ENCODE peak calls at places on chromosomes 1 and 21, in seven cellular contexts. One of them, this sample, is unnamed.

GRCh38 chr1:236168716-236169429 is 26.5 kb downstream of the GPR137B start:
- DNase-seq in NT2/D1: no peak
- DNase-seq in H1: peak; percentile 66
- DNase-seq in SK-N-SH: no peak
- DNase-seq in HCT116: no peak
- DNase-seq in K562: no peak
- DNase-seq in GM12878: no peak
- DNase-seq in this sample: peak; percentile 48

GRCh38 chr1:150186789-150187559 is 37.3 kb downstream of the PLEKHO1 start:
- DNase-seq in NT2/D1: peak; percentile 63
- DNase-seq in H1: no peak
- DNase-seq in SK-N-SH: peak; percentile 66
- DNase-seq in HCT116: peak; percentile 38
- DNase-seq in K562: peak; percentile 64
- DNase-seq in GM12878: no peak
- DNase-seq in this sample: peak; percentile 46

GRCh38 chr1:3352952-3353331 is 101.5 kb upstream of the ARHGEF16 start:
- DNase-seq in NT2/D1: no peak
- DNase-seq in H1: no peak
- DNase-seq in SK-N-SH: no peak
- DNase-seq in HCT116: no peak
- DNase-seq in K562: no peak
- DNase-seq in GM12878: no peak
- DNase-seq in this sample: no peak

GRCh38 chr1:47436979-47437517 is 796 bp upstream of the FOXD2 start:
- DNase-seq in NT2/D1: no peak
- DNase-seq in H1: no peak
- DNase-seq in SK-N-SH: peak; percentile 51
- DNase-seq in HCT116: no peak
- DNase-seq in K562: no peak
- DNase-seq in GM12878: no peak
- DNase-seq in this sample: no peak

GRCh38 chr1:3360158-3360440 is 94.4 kb upstream of the ARHGEF16 start:
- DNase-seq in NT2/D1: no peak
- DNase-seq in H1: no peak
- DNase-seq in SK-N-SH: no peak
- DNase-seq in HCT116: no peak
- DNase-seq in K562: no peak
- DNase-seq in GM12878: no peak
- DNase-seq in this sample: no peak

GRCh38 chr1:112449630-112449983 is 53.6 kb downstream of the CTTNBP2NL start:
- DNase-seq in NT2/D1: no peak
- DNase-seq in H1: no peak
- DNase-seq in SK-N-SH: no peak
- DNase-seq in HCT116: no peak
- DNase-seq in K562: no peak
- DNase-seq in GM12878: no peak
- DNase-seq in this sample: no peak

GRCh38 chr1:32695098-32695904 is 7.3 kb downstream of the SYNC start:
- DNase-seq in NT2/D1: no peak
- DNase-seq in H1: no peak
- DNase-seq in SK-N-SH: no peak
- DNase-seq in HCT116: no peak
- DNase-seq in K562: peak; percentile 39
- DNase-seq in GM12878: no peak
- DNase-seq in this sample: peak; percentile 81

GRCh38 chr1:165408518-165408917 is 36.4 kb downstream of the RXRG start:
- DNase-seq in NT2/D1: peak; percentile 58
- DNase-seq in H1: no peak
- DNase-seq in SK-N-SH: peak; percentile 20
- DNase-seq in HCT116: peak; percentile 45
- DNase-seq in K562: peak; percentile 66
- DNase-seq in GM12878: no peak
- DNase-seq in this sample: peak; percentile 55

GRCh38 chr1:223378754-223379153 is 14.5 kb upstream of the CCDC185 start:
- DNase-seq in NT2/D1: no peak
- DNase-seq in H1: no peak
- DNase-seq in SK-N-SH: no peak
- DNase-seq in HCT116: peak; percentile 7
- DNase-seq in K562: peak; percentile 55
- DNase-seq in GM12878: no peak
- DNase-seq in this sample: no peak

GRCh38 chr1:32742132-32742947 is 39.8 kb upstream of the SYNC start:
- DNase-seq in NT2/D1: no peak
- DNase-seq in H1: peak; percentile 76
- DNase-seq in SK-N-SH: peak; percentile 61
- DNase-seq in HCT116: no peak
- DNase-seq in K562: peak; percentile 66
- DNase-seq in GM12878: no peak
- DNase-seq in this sample: peak; percentile 48

GRCh38 chr1:160664573-160665051 is 17.8 kb upstream of the SLAMF1 start:
- DNase-seq in NT2/D1: no peak
- DNase-seq in H1: no peak
- DNase-seq in SK-N-SH: no peak
- DNase-seq in HCT116: no peak
- DNase-seq in K562: no peak
- DNase-seq in GM12878: peak; percentile 73
- DNase-seq in this sample: no peak

GRCh38 chr1:223219846-223220610 is 77.0 kb upstream of the TLR5 start:
- DNase-seq in NT2/D1: no peak
- DNase-seq in H1: no peak
- DNase-seq in SK-N-SH: no peak
- DNase-seq in HCT116: no peak
- DNase-seq in K562: no peak
- DNase-seq in GM12878: no peak
- DNase-seq in this sample: no peak

GRCh38 chr1:44031051-44031899 is at the start of gene SLC6A9:
- DNase-seq in NT2/D1: peak; percentile 43
- DNase-seq in H1: peak; percentile 79
- DNase-seq in SK-N-SH: peak; percentile 54
- DNase-seq in HCT116: no peak
- DNase-seq in K562: peak; percentile 67
- DNase-seq in GM12878: no peak
- DNase-seq in this sample: peak; percentile 31

GRCh38 chr21:33884361-33885157 is 31.0 kb downstream of the ATP5PO start:
- DNase-seq in NT2/D1: no peak
- DNase-seq in H1: no peak
- DNase-seq in SK-N-SH: no peak
- DNase-seq in HCT116: no peak
- DNase-seq in K562: no peak
- DNase-seq in GM12878: no peak
- DNase-seq in this sample: no peak
- TF ChIP-seq YY1 in NT2/D1: no peak
- TF ChIP-seq YY1 in H1: no peak
- TF ChIP-seq YY1 in SK-N-SH: no peak
- TF ChIP-seq YY1 in HCT116: no peak
- TF ChIP-seq YY1 in K562: no peak
- TF ChIP-seq YY1 in GM12878: no peak
- TF ChIP-seq YY1 in this sample: no peak

GRCh38 chr1:245000872-245001188 is 136.5 kb upstream of the HNRNPU start:
- DNase-seq in NT2/D1: no peak
- DNase-seq in H1: no peak
- DNase-seq in SK-N-SH: no peak
- DNase-seq in HCT116: no peak
- DNase-seq in K562: no peak
- DNase-seq in GM12878: no peak
- DNase-seq in this sample: no peak

GRCh38 chr1:245003246-245003645 is 138.9 kb upstream of the HNRNPU start:
- DNase-seq in NT2/D1: no peak
- DNase-seq in H1: no peak
- DNase-seq in SK-N-SH: no peak
- DNase-seq in HCT116: no peak
- DNase-seq in K562: no peak
- DNase-seq in GM12878: no peak
- DNase-seq in this sample: no peak

GRCh38 chr1:244998717-244999346 is 134.5 kb upstream of the HNRNPU start:
- DNase-seq in NT2/D1: no peak
- DNase-seq in H1: no peak
- DNase-seq in SK-N-SH: no peak
- DNase-seq in HCT116: no peak
- DNase-seq in K562: peak; percentile 57
- DNase-seq in GM12878: no peak
- DNase-seq in this sample: no peak

GRCh38 chr1:244995602-244996400 is 131.5 kb upstream of the HNRNPU start:
- DNase-seq in NT2/D1: no peak
- DNase-seq in H1: no peak
- DNase-seq in SK-N-SH: no peak
- DNase-seq in HCT116: no peak
- DNase-seq in K562: no peak
- DNase-seq in GM12878: no peak
- DNase-seq in this sample: no peak

GRCh38 chr1:245001252-245001651 is 136.9 kb upstream of the HNRNPU start:
- DNase-seq in NT2/D1: no peak
- DNase-seq in H1: no peak
- DNase-seq in SK-N-SH: no peak
- DNase-seq in HCT116: no peak
- DNase-seq in K562: no peak
- DNase-seq in GM12878: no peak
- DNase-seq in this sample: no peak
- TF ChIP-seq YY1 in NT2/D1: no peak
- TF ChIP-seq YY1 in H1: no peak
- TF ChIP-seq YY1 in SK-N-SH: no peak
- TF ChIP-seq YY1 in HCT116: no peak
- TF ChIP-seq YY1 in K562: no peak
- TF ChIP-seq YY1 in GM12878: no peak
- TF ChIP-seq YY1 in this sample: no peak

GRCh38 chr1:64917328-64917861 is 49.0 kb downstream of the JAK1 start:
- DNase-seq in NT2/D1: no peak
- DNase-seq in H1: no peak
- DNase-seq in SK-N-SH: no peak
- DNase-seq in HCT116: peak; percentile 83
- DNase-seq in K562: no peak
- DNase-seq in GM12878: no peak
- DNase-seq in this sample: peak; percentile 60
- TF ChIP-seq YY1 in NT2/D1: no peak
- TF ChIP-seq YY1 in H1: no peak
- TF ChIP-seq YY1 in SK-N-SH: no peak
- TF ChIP-seq YY1 in HCT116: peak; percentile 22
- TF ChIP-seq YY1 in K562: no peak
- TF ChIP-seq YY1 in GM12878: no peak
- TF ChIP-seq YY1 in this sample: no peak

DNA sequence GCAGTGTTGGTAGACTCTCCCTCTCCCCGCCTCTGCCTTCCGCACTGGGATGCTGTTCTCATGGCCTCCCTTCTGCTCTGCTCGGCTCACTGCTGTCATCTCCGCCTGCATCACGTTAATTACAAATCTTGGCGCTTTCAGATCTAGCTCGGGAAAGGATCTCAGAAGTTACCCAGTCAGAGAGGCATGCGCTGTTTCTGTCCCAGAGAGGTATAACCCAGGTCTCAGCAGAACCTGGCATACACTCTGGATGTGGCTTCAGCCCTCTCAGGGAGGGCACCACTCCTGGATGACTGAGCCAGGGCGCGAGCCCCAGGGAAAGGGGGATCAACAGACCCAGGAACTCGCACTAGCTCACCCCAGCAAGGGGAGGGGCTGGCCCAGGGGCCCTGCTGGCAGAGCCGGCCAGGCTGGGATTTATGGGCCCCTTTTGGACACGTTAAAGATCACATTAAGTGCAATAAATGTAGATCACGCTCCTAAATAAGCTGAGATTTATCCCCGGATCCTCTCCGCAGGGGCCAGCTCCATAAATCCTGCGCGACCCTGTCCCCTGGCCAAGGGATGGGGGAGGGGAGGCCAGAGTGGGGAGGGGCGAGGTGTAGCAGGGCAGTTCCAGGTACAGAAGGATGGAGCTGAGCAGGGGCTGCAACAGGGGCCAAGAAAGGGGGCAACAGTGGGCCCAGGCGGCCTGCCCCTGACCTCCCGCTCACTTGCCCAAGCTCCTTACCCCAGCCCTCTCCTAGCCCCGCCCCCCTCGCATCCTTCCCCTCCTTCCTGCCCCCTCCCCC is 101.3 kb upstream of the ZBTB40 start:
- DNase-seq in NT2/D1: no peak
- DNase-seq in H1: peak; percentile 72
- DNase-seq in SK-N-SH: peak; percentile 81
- DNase-seq in HCT116: no peak
- DNase-seq in K562: no peak
- DNase-seq in GM12878: no peak
- DNase-seq in this sample: no peak
- TF ChIP-seq YY1 in NT2/D1: no peak
- TF ChIP-seq YY1 in H1: no peak
- TF ChIP-seq YY1 in SK-N-SH: no peak
- TF ChIP-seq YY1 in HCT116: no peak
- TF ChIP-seq YY1 in K562: no peak
- TF ChIP-seq YY1 in GM12878: no peak
- TF ChIP-seq YY1 in this sample: no peak

GRCh38 chr21:25457411-25457810 is 149.9 kb downstream of the MRPL39 start:
- DNase-seq in NT2/D1: no peak
- DNase-seq in H1: no peak
- DNase-seq in SK-N-SH: no peak
- DNase-seq in HCT116: no peak
- DNase-seq in K562: no peak
- DNase-seq in GM12878: peak; percentile 83
- DNase-seq in this sample: no peak
- TF ChIP-seq YY1 in NT2/D1: no peak
- TF ChIP-seq YY1 in H1: no peak
- TF ChIP-seq YY1 in SK-N-SH: no peak
- TF ChIP-seq YY1 in HCT116: no peak
- TF ChIP-seq YY1 in K562: no peak
- TF ChIP-seq YY1 in GM12878: no peak
- TF ChIP-seq YY1 in this sample: no peak

GRCh38 chr1:20701847-20702246 is 16.0 kb downstream of the KIF17 start:
- DNase-seq in NT2/D1: no peak
- DNase-seq in H1: no peak
- DNase-seq in SK-N-SH: no peak
- DNase-seq in HCT116: no peak
- DNase-seq in K562: no peak
- DNase-seq in GM12878: no peak
- DNase-seq in this sample: no peak
- TF ChIP-seq YY1 in NT2/D1: no peak
- TF ChIP-seq YY1 in H1: no peak
- TF ChIP-seq YY1 in SK-N-SH: no peak
- TF ChIP-seq YY1 in HCT116: no peak
- TF ChIP-seq YY1 in K562: no peak
- TF ChIP-seq YY1 in GM12878: no peak
- TF ChIP-seq YY1 in this sample: no peak

DNA sequence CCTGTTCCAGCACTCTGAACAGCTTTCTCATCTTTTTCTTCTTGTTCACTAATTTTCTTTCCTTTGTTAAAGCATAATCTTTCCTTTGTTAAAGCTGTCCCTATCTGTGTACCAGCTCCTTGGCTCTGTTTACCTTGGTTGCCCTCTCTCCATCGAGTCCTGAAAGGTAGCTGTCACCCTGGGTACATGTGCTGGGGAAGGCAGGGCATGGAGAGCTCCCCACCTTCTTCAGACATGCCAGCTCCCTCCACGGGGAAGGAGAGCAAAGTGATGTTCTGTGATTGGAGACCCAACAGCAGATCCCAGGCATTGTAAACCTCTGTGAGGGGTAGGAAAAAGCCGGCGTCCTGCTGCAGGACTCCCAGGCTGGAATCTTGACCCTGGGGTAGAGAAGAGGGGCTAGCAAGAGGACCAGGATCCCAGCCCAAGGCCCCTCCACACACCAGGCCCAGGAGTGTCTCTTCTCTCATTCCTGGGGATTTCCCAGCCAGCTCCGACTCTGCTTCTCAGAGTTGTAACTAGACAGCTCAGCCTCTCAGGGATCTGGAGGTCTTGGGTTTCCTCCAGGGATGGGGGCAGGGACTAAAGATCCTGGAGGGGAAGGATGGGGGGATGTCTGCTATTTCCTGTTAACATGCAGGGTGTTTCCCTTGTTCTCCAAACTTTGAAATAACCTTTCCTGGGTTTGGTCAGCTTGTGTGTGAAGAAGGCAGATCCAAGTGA is 34.4 kb downstream of the TMCC2 start:
- DNase-seq in NT2/D1: no peak
- DNase-seq in H1: no peak
- DNase-seq in SK-N-SH: no peak
- DNase-seq in HCT116: no peak
- DNase-seq in K562: no peak
- DNase-seq in GM12878: no peak
- DNase-seq in this sample: no peak
- TF ChIP-seq YY1 in NT2/D1: no peak
- TF ChIP-seq YY1 in H1: no peak
- TF ChIP-seq YY1 in SK-N-SH: no peak
- TF ChIP-seq YY1 in HCT116: no peak
- TF ChIP-seq YY1 in K562: no peak
- TF ChIP-seq YY1 in GM12878: no peak
- TF ChIP-seq YY1 in this sample: no peak

This sample was measured in HepG2.